ENCODE peak calls at places on chromosomes 16 and 17, in five cellular contexts. Z, P, Q, M and T are unnamed samples.

GRCh38 chr17:48720263-48721008 is 1.9 kb downstream of the PRAC1 start:
- DNase-seq in M (peak; percentile 16), Z (no peak), P (no peak), Q (no peak), T (no peak)

GRCh38 chr16:19520861-19521331 is 1.0 kb downstream of the GDE1 start:
- DNase-seq in Q (peak; percentile 47), M (no peak), Z (peak; percentile 39), P (peak; percentile 10), T (peak; percentile 60)

GRCh38 chr17:58577696-58578095 is 63.3 kb upstream of the MTMR4 start:
- DNase-seq in P (peak; percentile 79), Q (peak; percentile 81), M (peak; percentile 86), Z (peak; percentile 51), T (peak; percentile 6)

GRCh38 chr17:73103661-73104335 is 11.3 kb upstream of the SLC39A11 start:
- DNase-seq in Z (peak; percentile 22), Q (no peak), M (no peak), P (no peak), T (no peak)

GRCh38 chr16:69182730-69183416 is 4.1 kb upstream of the SNTB2 start:
- DNase-seq in P (no peak), Q (no peak), M (no peak), Z (no peak), T (no peak)

GRCh38 chr16:15507959-15508336 is 73.6 kb downstream of the BMERB1 start:
- DNase-seq in M (no peak), Z (no peak), Q (no peak), P (no peak), T (no peak)

GRCh38 chr16:56931253-56931768 is 631 bp upstream of the HERPUD1 start:
- DNase-seq in M (peak; percentile 49), Z (no peak), Q (peak; percentile 44), P (peak; percentile 93), T (no peak)

GRCh38 chr17:45021607-45022287 is 29.7 kb downstream of the DCAKD start:
- DNase-seq in Z (peak; percentile 71), M (peak; percentile 87), Q (peak; percentile 88), P (peak; percentile 76), T (no peak)

GRCh38 chr17:31007695-31008373 is 37.0 kb downstream of the RNF135 start:
- DNase-seq in Z (no peak), M (no peak), P (no peak), Q (no peak), T (no peak)

GRCh38 chr17:21495281-21495680 is 119.1 kb downstream of the KCNJ12 start:
- DNase-seq in P (no peak), Q (no peak), M (no peak), Z (no peak), T (no peak)

GRCh38 chr17:44828919-44829557 is 1.0 kb downstream of the GJC1 start:
- DNase-seq in Q (no peak), Z (peak; percentile 59), M (no peak), P (peak; percentile 52), T (no peak)

GRCh38 chr16:83779881-83780280 is 27.9 kb upstream of the HSBP1 start:
- DNase-seq in Z (peak; percentile 66), M (no peak), Q (peak; percentile 48), P (no peak), T (peak; percentile 75)

GRCh38 chr16:78395035-78395434 is 295.6 kb downstream of the WWOX start:
- DNase-seq in Q (no peak), P (no peak), M (no peak), Z (no peak), T (no peak)

GRCh38 chr17:74750327-74751069 is 2.1 kb downstream of the NHERF1 start:
- DNase-seq in Z (no peak), P (no peak), Q (no peak), M (no peak), T (no peak)

GRCh38 chr17:30921544-30922196 is at the start of gene ADAP2:
- DNase-seq in Z (no peak), Q (peak; percentile 41), M (peak; percentile 76), P (peak; percentile 27), T (no peak)

GRCh38 chr17:47257651-47258339 is 4.2 kb downstream of the ITGB3 start:
- DNase-seq in P (no peak), M (no peak), Q (peak; percentile 92), Z (peak; percentile 66), T (peak; percentile 88)

GRCh38 chr16:10616395-10616743 is 36.0 kb upstream of the EMP2 start:
- DNase-seq in M (peak; percentile 14), P (no peak), Q (no peak), Z (no peak), T (no peak)

GRCh38 chr17:67500677-67501300 is 123.7 kb downstream of the PITPNC1 start:
- DNase-seq in M (no peak), Q (no peak), P (no peak), Z (no peak), T (no peak)

GRCh38 chr17:68835061-68835460 is 120.1 kb downstream of the ABCA8 start:
- DNase-seq in Q (no peak), Z (peak; percentile 39), P (no peak), M (no peak), T (no peak)

GRCh38 chr17:32143525-32143865 is 1.2 kb downstream of the RHOT1 start:
- DNase-seq in Q (no peak), Z (no peak), M (no peak), P (no peak), T (no peak)

GRCh38 chr17:61403846-61404701 is 4.4 kb downstream of the TBX2 start:
- DNase-seq in P (no peak), Z (peak; percentile 76), M (peak; percentile 59), Q (no peak), T (no peak)

DNA sequence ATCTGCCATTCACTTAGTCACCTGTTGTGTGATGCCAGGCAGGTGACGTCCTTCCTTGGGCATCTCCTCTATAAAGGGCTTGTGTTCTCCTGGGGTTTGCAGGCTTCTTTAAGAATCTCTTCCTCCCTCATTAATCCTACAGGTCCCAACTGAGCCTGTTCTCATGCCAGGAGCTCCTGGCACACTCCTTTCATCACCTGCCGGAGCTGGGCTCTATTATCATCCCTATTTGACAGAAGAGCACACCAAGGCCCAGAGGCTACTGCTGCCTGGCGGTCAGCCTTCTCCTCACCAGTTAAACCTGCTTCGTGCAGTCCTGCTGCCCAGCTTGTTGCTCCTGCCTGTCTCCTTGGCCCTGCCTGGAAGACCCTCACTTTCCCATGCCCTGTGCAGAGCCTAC is 51.2 kb downstream of the RAI1 start:
- DNase-seq in Q (no peak), Z (no peak), P (no peak), M (no peak), T (no peak)
- H4K20me1 ChIP-seq in Q (no peaks in the 10 kb centered on the region), Z (no peaks in the 10 kb centered on the region), P (peaks cover 7% of the 10 kb centered on the region), M (peaks cover 99% of the 10 kb centered on the region), T (peaks cover 94% of the 10 kb centered on the region)

GRCh38 chr17:75842963-75843576 is 1.1 kb downstream of the UNC13D start:
- DNase-seq in Q (no peak), Z (no peak), M (no peak), P (no peak), T (no peak)
- H3K4me2 ChIP-seq in Q (no peak overlapping the region), Z (no peak overlapping the region), M (no peak overlapping the region), P (peak overlapping the region; percentile 27), T (no peak overlapping the region)

GRCh38 chr17:81388612-81389367 is 6.5 kb upstream of the BAHCC1 start:
- DNase-seq in Q (no peak), M (peak; percentile 80), Z (no peak), P (no peak), T (no peak)
- H3K4me1 ChIP-seq in Q (peaks cover 16% of the 10 kb centered on the region), M (peaks cover 61% of the 10 kb centered on the region), Z (peaks cover 34% of the 10 kb centered on the region), P (peaks cover 24% of the 10 kb centered on the region), T (peaks cover 39% of the 10 kb centered on the region)

GRCh38 chr16:1309888-1310831 is 724 bp downstream of the UBE2I start:
- DNase-seq in Z (peak; percentile 47), P (peak; percentile 73), Q (peak; percentile 79), M (no peak), T (peak; percentile 55)

GRCh38 chr16:1311738-1312458 is 2.5 kb downstream of the UBE2I start:
- DNase-seq in Q (peak; percentile 71), Z (peak; percentile 25), M (no peak), P (no peak), T (no peak)

GRCh38 chr16:1308977-1309885 is at the start of gene UBE2I:
- DNase-seq in Z (peak; percentile 99), P (peak; percentile 98), M (peak; percentile 97), Q (peak; percentile 95), T (peak; percentile 98)

GRCh38 chr16:1311212-1311737 is 1.8 kb downstream of the UBE2I start:
- DNase-seq in Z (no peak), M (peak; percentile 57), Q (peak; percentile 30), P (no peak), T (no peak)

GRCh38 chr16:1310832-1311200 is 1.4 kb downstream of the UBE2I start:
- DNase-seq in Z (no peak), M (peak; percentile 61), P (peak; percentile 71), Q (peak; percentile 65), T (no peak)
- H4K20me1 ChIP-seq in Z (peaks cover 3% of the 10 kb centered on the region), M (peaks cover 59% of the 10 kb centered on the region), P (peaks cover 26% of the 10 kb centered on the region), Q (peaks cover 21% of the 10 kb centered on the region), T (peaks cover 57% of the 10 kb centered on the region)